ENCODE peak calls at places on chromosomes 5 and 9, in five cellular contexts. N is T47D, B is pons, C is islet precursor cell, Q is iPS-NIHi11. U is an unnamed sample.

GRCh38 chr5:109083937-109084336 is 325.8 kb downstream of the PJA2 start:
- DNase-seq in C (no peak), N (no peak), Q (no peak), B (no peak), U (no peak)

GRCh38 chr5:122500245-122501086 is 188.4 kb downstream of the SNCAIP start:
- DNase-seq in B (peak; percentile 81), N (peak; percentile 68), C (peak; percentile 80), Q (peak; percentile 74), U (peak; percentile 83)

GRCh38 chr5:72355706-72356299 is 35.6 kb downstream of the PTCD2 start:
- DNase-seq in N (peak; percentile 59), C (peak; percentile 71), B (peak; percentile 77), Q (peak; percentile 61), U (peak; percentile 61)

GRCh38 chr5:132283423-132284043 is 10.7 kb upstream of the SLC22A4 start:
- DNase-seq in N (peak; percentile 51), B (no peak), C (peak; percentile 67), Q (no peak), U (no peak)

GRCh38 chr9:136306691-136307208 is 2.9 kb upstream of the CCDC187 start:
- DNase-seq in N (peak; percentile 55), Q (no peak), C (no peak), B (no peak), U (peak; percentile 49)

GRCh38 chr9:127424669-127424986 is 446 bp downstream of the ZNF79 start:
- DNase-seq in Q (no peak), N (no peak), C (no peak), B (peak; percentile 34), U (no peak)

GRCh38 chr9:114141553-114142548 is 13.5 kb upstream of the COL27A1 start:
- DNase-seq in Q (no peak), C (no peak), B (no peak), N (no peak), U (no peak)

GRCh38 chr5:111453747-111454146 is 58.6 kb downstream of the STARD4 start:
- DNase-seq in N (no peak), C (peak; percentile 60), Q (no peak), B (no peak), U (no peak)

GRCh38 chr9:76374702-76375543 is 19.3 kb downstream of the RFK start:
- DNase-seq in Q (peak; percentile 67), N (peak; percentile 65), B (peak; percentile 48), C (peak; percentile 94), U (peak; percentile 36)

GRCh38 chr9:129938291-129938979 is 103.2 kb downstream of the USP20 start:
- DNase-seq in C (no peak), B (peak; percentile 81), Q (peak; percentile 27), N (no peak), U (no peak)

GRCh38 chr9:87878930-87879603 is 3.6 kb upstream of the SPATA31E1 start:
- DNase-seq in B (no peak), Q (no peak), C (no peak), N (no peak), U (no peak)

GRCh38 chr5:147743012-147743411 is 39.5 kb downstream of the JAKMIP2 start:
- DNase-seq in C (no peak), N (no peak), Q (no peak), B (no peak), U (no peak)

GRCh38 chr5:37248970-37249819 is at the start of gene CPLANE1:
- DNase-seq in C (peak; percentile 93), Q (peak; percentile 88), N (peak; percentile 66), B (peak; percentile 55), U (peak; percentile 95)

GRCh38 chr5:147935032-147935431 is 28.7 kb upstream of the C5orf46 start:
- DNase-seq in B (peak; percentile 69), C (no peak), N (peak; percentile 83), Q (peak; percentile 28), U (peak; percentile 36)

GRCh38 chr5:99032234-99033013 is 103.6 kb upstream of the CHD1 start:
- DNase-seq in N (peak; percentile 79), Q (peak; percentile 59), B (peak; percentile 92), C (peak; percentile 64), U (peak; percentile 74)

GRCh38 chr9:88852794-88853193 is 138.5 kb upstream of the S1PR3 start:
- DNase-seq in N (peak; percentile 48), B (no peak), C (peak; percentile 93), Q (no peak), U (no peak)

GRCh38 chr5:67353500-67353931 is 156.9 kb upstream of the CD180 start:
- DNase-seq in Q (no peak), C (no peak), N (peak; percentile 34), B (peak; percentile 44), U (no peak)

GRCh38 chr9:96014078-96014477 is 138.6 kb downstream of the ERCC6L2 start:
- DNase-seq in Q (no peak), B (no peak), C (no peak), N (no peak), U (no peak)

GRCh38 chr9:100058699-100059579 is 39.9 kb downstream of the ERP44 start:
- DNase-seq in B (no peak), Q (no peak), N (no peak), C (no peak), U (no peak)

GRCh38 chr9:91900057-91900816 is 49.8 kb downstream of the ROR2 start:
- DNase-seq in Q (no peak), N (no peak), C (peak; percentile 56), B (no peak), U (peak; percentile 38)

GRCh38 chr5:32474201-32474854 is 29.8 kb upstream of the ZFR start:
- DNase-seq in N (no peak), Q (no peak), B (no peak), C (no peak), U (no peak)

U was measured in neural progenitor cell.